ENCODE peak calls at places on chromosomes 7 and 10, in seven cellular contexts. Q, D, M, H, U, J and V are unnamed samples. For H3K9me3, the result is how much of the 10 kb centered on the place peaks cover.

GRCh38 chr7:135342887-135343286 is 109.2 kb downstream of the STRA8 start:
- DNase-seq in Q (no peak), D (no peak), M (no peak), H (no peak), U (no peak), J (no peak), V (peak)

GRCh38 chr10:8071666-8072065 is 17.2 kb downstream of the GATA3 start:
- DNase-seq in Q (no peak), D (no peak), M (no peak), H (no peak), U (no peak), J (no peak), V (no peak)

GRCh38 chr7:133535308-133535707 is 282.4 kb downstream of the EXOC4 start:
- DNase-seq in Q (no peak), D (no peak), M (no peak), H (no peak), U (no peak), J (no peak), V (no peak)

GRCh38 chr7:2922271-2922691 is 78.2 kb upstream of the GNA12 start:
- DNase-seq in Q (no peak), D (no peak), M (no peak), H (no peak), U (no peak), J (no peak), V (no peak)

GRCh38 chr10:88270871-88271713 is 312.0 kb downstream of the RNLS start:
- DNase-seq in Q (peak), D (no peak), M (no peak), H (no peak), U (no peak), J (no peak), V (no peak)

GRCh38 chr10:21449288-21449966 is 76.1 kb downstream of the SKIDA1 start:
- DNase-seq in Q (no peak), D (no peak), M (no peak), H (no peak), U (no peak), J (no peak), V (no peak)

GRCh38 chr7:111090834-111091233 is at the start of gene LRRN3:
- DNase-seq in Q (no peak), D (no peak), M (no peak), H (no peak), U (no peak), J (peak), V (peak)

GRCh38 chr10:123147635-123148413 is at the start of gene HMX2:
- DNase-seq in Q (no peak), D (peak), M (no peak), H (no peak), U (peak), J (no peak), V (no peak)

GRCh38 chr7:52719677-52720076 is 315.8 kb upstream of the POM121L12 start:
- DNase-seq in Q (no peak), D (no peak), M (no peak), H (no peak), U (no peak), J (no peak), V (no peak)

GRCh38 chr10:75776738-75777504 is 345.5 kb downstream of the LRMDA start:
- DNase-seq in Q (no peak), D (peak), M (no peak), H (no peak), U (no peak), J (no peak), V (no peak)

GRCh38 chr10:16728266-16728665 is 89.0 kb downstream of the RSU1 start:
- DNase-seq in Q (no peak), D (no peak), M (no peak), H (no peak), U (no peak), J (no peak), V (no peak)

GRCh38 chr7:63096141-63096540 is 902.5 kb upstream of the ZNF722 start:
- DNase-seq in Q (no peak), D (no peak), M (no peak), H (no peak), U (no peak), J (no peak), V (no peak)

GRCh38 chr7:338295-339061 is 48.5 kb downstream of the FOXL3 start:
- DNase-seq in Q (no peak), D (no peak), M (no peak), H (no peak), U (no peak), J (no peak), V (peak)

GRCh38 chr10:30791197-30791611 is 161.7 kb upstream of the LYZL2 start:
- DNase-seq in Q (no peak), D (no peak), M (no peak), H (no peak), U (no peak), J (no peak), V (no peak)

GRCh38 chr7:40584667-40585433 is 450.0 kb downstream of the SUGCT start:
- DNase-seq in Q (no peak), D (no peak), M (no peak), H (no peak), U (no peak), J (no peak), V (no peak)

GRCh38 chr10:42304341-42304740 is 334.0 kb downstream of the ZNF33B start:
- DNase-seq in Q (no peak), D (no peak), M (no peak), H (peak), U (peak), J (no peak), V (no peak)
- H3K9me3 ChIP-seq in Q (under half), D (under half), M (half or more), H (half or more), U (under half), J (under half), V (under half)

DNA sequence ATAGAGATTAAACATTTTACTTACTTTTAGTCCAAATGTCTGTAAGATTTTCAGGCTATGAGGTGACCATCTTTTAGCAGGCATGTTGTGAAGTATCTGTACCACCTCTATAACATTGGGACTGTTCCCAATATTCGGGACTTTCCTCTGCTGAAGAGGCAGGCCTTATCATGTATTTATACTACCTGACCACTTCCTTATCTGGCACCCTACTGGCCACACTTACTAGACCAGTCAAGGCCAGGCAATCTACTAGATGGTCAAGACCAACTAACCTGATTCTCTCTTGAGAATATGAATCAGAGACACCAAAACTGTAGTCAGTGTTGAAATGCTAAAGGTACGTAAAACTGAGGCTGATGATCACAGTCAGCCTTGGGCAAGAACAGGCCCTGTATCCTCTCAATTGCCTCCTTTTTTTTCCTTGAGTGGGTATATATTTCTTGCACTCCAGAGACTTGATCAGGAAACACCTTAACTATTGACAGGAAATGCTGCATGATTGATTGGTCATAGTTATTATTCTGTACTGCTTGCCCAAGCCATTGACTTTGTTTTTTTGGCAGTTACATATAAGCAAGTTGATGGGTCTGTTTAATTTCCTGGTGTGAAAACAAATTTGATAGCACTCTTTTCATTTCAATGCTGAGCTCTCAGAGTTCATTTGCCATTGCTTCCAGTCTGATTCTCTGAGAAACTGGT is 5.2 kb upstream of the PRKAR2B start:
- DNase-seq in Q (no peak), D (no peak), M (no peak), H (no peak), U (no peak), J (no peak), V (no peak)
- H3K4me3 ChIP-seq in Q (no peak), D (no peak), M (no peak), H (no peak), U (no peak), J (no peak), V (no peak)

GRCh38 chr10:1573334-1573969 is 163.9 kb downstream of the ADARB2 start:
- DNase-seq in Q (no peak), D (peak), M (no peak), H (no peak), U (no peak), J (peak), V (no peak)
- H3K9me3 ChIP-seq in Q (under half), D (under half), M (under half), H (half or more), U (under half), J (under half), V (under half)

DNA sequence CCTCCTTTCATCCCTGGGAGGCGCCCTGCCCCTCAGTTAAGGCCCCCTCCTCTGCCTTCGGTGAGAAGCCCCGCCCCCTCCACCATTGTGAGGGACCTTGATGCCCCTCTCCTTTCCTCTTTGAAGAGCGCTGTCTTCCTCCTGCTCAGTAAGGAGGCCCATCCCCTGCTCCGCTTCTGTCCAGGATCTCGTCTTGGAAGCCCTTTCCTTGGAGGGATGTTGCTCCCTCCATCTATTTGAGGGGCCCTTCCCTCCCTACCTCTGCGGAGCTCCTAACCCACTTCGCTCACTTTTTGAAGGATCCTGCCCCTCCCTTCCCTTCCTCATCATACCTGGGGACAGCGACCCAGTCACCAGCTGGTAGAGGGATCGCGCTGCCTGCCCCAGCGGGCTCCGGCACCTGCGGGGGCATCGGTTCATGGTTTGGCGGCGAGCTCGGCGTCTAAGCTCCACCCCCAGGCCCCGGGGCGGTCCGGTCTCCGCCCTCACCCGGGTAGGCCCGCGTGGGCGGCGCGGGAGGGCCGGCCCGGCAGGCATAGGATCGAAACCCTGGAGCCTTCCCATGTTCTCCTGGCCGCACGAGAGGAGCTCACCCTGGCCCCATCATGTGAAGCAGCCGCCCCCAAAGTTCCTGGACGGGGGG is 4.1 kb downstream of the KCNIP2 start:
- DNase-seq in Q (peak), D (no peak), M (peak), H (no peak), U (no peak), J (no peak), V (peak)
- H3K4me3 ChIP-seq in Q (peak), D (peak), M (peak), H (peak), U (peak), J (peak), V (peak)

GRCh38 chr10:133532871-133533270 is 5.7 kb downstream of the CYP2E1 start:
- DNase-seq in Q (no peak), D (no peak), M (no peak), H (no peak), U (no peak), J (no peak), V (no peak)
- H3K9me3 ChIP-seq in Q (under half), D (under half), M (under half), H (under half), U (under half), J (under half), V (under half)

DNA sequence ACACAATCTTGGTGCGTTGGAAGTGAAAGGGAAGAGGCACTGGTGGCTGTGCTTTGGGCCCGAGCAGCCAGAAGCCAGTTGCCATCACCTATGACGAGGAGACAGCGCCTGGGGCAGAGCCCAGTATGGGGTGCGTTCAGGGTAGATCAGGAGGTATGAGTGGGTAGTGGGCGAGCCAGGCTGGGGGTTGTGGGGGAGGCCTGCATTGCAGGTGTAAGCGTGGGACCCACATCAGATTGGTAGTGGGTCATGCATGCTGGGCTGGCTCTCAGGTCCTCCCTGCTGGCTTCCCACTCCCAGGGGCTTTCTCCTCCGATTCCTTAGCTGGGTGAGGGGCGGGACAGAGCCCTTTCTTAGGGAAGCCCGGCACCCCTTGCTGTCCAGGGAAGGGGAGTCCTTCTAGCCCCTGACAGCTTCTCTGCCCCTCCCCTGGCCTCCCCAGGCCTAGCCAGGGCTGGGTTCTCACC is 445 bp upstream of the PVRIG start:
- DNase-seq in Q (peak), D (no peak), M (no peak), H (no peak), U (no peak), J (no peak), V (no peak)
- H3K4me3 ChIP-seq in Q (peak), D (no peak), M (peak), H (no peak), U (no peak), J (no peak), V (no peak)

GRCh38 chr7:24619978-24620377 is 46.7 kb downstream of the PALS2 start:
- DNase-seq in Q (no peak), D (no peak), M (no peak), H (no peak), U (no peak), J (no peak), V (no peak)

GRCh38 chr7:24622646-24623182 is 49.5 kb downstream of the PALS2 start:
- DNase-seq in Q (no peak), D (no peak), M (no peak), H (no peak), U (no peak), J (no peak), V (no peak)

GRCh38 chr7:24617957-24618616 is 44.8 kb downstream of the PALS2 start:
- DNase-seq in Q (no peak), D (no peak), M (no peak), H (no peak), U (no peak), J (no peak), V (no peak)
- H3K9me3 ChIP-seq in Q (under half), D (under half), M (under half), H (under half), U (under half), J (under half), V (under half)